ENCODE peak calls at places on chromosome 22, in nine cellular contexts. Q, X, D, C, I, O, Z, B and V are unnamed samples. For H3K4me1, the result is how much of the 10 kb centered on the place peaks cover.

GRCh38 chr22:37156686-37157435 is 7.1 kb upstream of the IL2RB start:
- DNase-seq in Q (no peak), Z (no peak), O (no peak), D (no peak), B (no peak), X (no peak), I (no peak), C (no peak), V (no peak)

GRCh38 chr22:42648368-42649260 is 578 bp downstream of the CYB5R3 start:
- DNase-seq in I (peak), O (peak), C (no peak), B (peak), X (peak), Q (peak), Z (peak), D (no peak), V (peak)

GRCh38 chr22:20024225-20025087 is 3.5 kb downstream of the TANGO2 start:
- DNase-seq in I (peak), Q (no peak), O (no peak), C (no peak), D (no peak), X (no peak), B (no peak), Z (no peak), V (no peak)

GRCh38 chr22:37187891-37188761 is at the start of gene C1QTNF6:
- DNase-seq in I (no peak), D (peak), B (peak), O (peak), X (no peak), C (no peak), Z (peak), Q (no peak), V (peak)

GRCh38 chr22:27133951-27134664 is 476.7 kb downstream of the MIAT start:
- DNase-seq in X (peak), Z (peak), B (peak), D (peak), C (no peak), I (no peak), Q (no peak), O (peak), V (no peak)

GRCh38 chr22:37284807-37285355 is 2.6 kb downstream of the CYTH4 start:
- DNase-seq in X (peak), Z (peak), I (no peak), B (peak), Q (no peak), O (no peak), D (no peak), C (no peak), V (peak)

GRCh38 chr22:23012081-23012622 is 58.2 kb upstream of the GNAZ start:
- DNase-seq in Z (no peak), C (no peak), D (no peak), Q (no peak), I (no peak), O (no peak), B (no peak), X (no peak), V (no peak)

GRCh38 chr22:33302049-33302545 is 243.9 kb upstream of the SYN3 start:
- DNase-seq in D (peak), I (peak), O (peak), X (peak), Q (peak), Z (peak), B (peak), C (peak), V (peak)

GRCh38 chr22:49551897-49552659 is 275.6 kb downstream of the BRD1 start:
- DNase-seq in B (peak), X (no peak), D (no peak), Z (no peak), C (no peak), I (no peak), O (no peak), Q (peak), V (no peak)

GRCh38 chr22:37563153-37564081 is 3.1 kb downstream of the CDC42EP1 start:
- DNase-seq in Q (peak), I (peak), C (peak), B (peak), O (peak), X (peak), D (peak), Z (peak), V (peak)

GRCh38 chr22:20438066-20438677 is 547 bp upstream of the SCARF2 start:
- DNase-seq in O (no peak), D (no peak), C (no peak), Q (no peak), X (no peak), I (no peak), B (peak), Z (no peak), V (no peak)

GRCh38 chr22:19478466-19479357 is at the start of gene UFD1:
- DNase-seq in Q (peak), C (no peak), I (peak), X (peak), Z (peak), B (peak), O (no peak), D (peak), V (peak)

GRCh38 chr22:39308614-39309363 is 10.6 kb downstream of the RPL3 start:
- DNase-seq in D (peak), O (peak), B (peak), X (peak), Q (peak), C (peak), I (no peak), Z (peak), V (no peak)
- TF ChIP-seq CTCF in D (peak), O (peak), B (no peak), X (no peak), Q (no peak), C (no peak), I (no peak), Z (no peak), V (no peak)

DNA sequence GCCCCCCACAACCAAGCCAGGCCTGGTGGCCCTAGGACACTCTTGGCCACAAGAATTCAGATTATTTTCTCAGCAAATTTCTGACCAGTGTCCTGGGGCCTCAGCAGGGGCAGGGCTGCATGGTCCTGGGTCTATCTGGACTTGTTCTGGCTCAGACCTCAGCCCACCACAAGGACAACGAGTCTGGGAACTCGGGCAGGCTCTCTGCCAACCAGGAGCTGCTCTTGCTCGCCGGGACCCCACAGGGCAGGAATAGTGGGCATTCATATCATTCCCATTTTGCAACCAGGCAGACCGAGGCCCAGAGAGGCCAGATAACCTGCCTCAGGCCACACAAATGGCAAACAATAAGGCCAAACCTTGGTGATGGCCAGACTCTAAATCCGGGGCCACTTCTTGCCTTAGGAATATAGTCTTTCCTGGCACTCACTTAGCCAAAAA is 75.4 kb upstream of the WNT7B start:
- DNase-seq in D (peak), C (no peak), I (no peak), X (peak), Z (peak), O (no peak), B (peak), Q (peak), V (no peak)
- H3K4me1 ChIP-seq in D (under half), C (under half), I (half or more), X (under half), Z (half or more), O (under half), B (under half), Q (half or more), V (under half)

DNA sequence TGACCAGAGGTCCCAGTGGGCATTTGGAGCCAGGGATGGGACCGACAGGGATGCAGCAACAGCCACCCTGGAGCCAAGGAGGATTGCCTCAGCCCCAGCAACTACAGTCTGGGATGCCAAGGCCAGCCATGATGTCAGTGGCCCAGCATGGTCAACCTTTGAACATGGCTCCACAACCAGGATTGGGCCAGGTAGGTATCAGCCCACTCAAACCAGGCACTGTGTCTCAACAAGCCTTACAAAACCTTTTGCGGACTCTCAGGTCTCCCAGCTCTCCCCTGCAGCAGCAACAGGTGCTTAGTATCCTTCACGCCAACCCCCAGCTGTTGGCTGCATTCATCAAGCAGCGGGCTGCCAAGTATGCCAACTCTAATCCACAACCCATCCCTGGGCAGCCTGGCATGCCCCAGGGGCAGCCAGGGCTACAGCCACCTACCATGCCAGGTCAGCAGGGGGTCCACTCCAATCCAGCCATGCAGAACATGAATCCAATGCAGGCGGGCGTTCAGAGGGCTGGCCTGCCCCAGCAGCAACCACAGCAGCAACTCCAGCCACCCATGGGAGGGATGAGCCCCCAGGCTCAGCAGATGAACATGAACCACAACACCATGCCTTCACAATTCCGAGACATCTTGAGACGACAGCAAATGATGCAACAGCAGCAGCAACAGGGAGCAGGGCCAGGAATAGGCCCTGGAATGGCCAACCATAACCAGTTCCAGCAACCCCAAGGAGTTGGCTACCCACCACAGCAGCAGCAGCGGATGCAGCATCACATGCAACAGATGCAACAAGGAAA is 27.3 kb upstream of the L3MBTL2 start:
- DNase-seq in I (no peak), C (no peak), D (no peak), B (no peak), X (no peak), Q (no peak), O (no peak), Z (no peak), V (peak)
- TF ChIP-seq POLR2A in I (no peak), C (no peak), D (no peak), B (no peak), X (no peak), Q (no peak), O (no peak), Z (no peak), V (no peak)

DNA sequence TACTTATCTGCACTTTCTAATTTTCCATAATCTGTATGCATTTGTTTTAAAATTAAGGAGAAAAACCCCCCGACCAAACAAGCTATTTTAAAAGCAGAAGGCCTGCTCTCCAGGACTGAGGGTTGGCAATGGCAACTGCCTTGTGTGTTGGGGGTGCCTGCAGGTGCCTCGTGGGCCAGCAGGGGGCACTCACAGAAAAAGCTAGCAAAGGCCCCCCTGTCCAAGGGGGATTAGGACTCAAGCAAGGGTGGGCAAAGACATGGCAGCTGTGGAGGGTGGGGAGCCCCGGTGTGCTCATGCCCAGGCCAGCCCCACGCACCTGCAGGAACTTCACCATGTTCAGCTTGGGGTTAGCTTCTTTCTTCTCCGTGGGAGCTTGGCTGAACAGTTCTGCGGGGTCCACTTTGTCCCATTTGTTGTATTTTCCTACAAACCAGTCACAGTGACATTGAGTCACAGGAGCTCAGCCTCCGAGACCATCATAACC is 10.3 kb downstream of the TOP3B start:
- DNase-seq in C (no peak), B (peak), D (no peak), Z (no peak), O (peak), X (peak), I (no peak), Q (no peak), V (peak)
- TF ChIP-seq CTCF in C (peak), B (peak), D (peak), Z (no peak), O (peak), X (peak), I (peak), Q (peak), V (peak)